ENCODE peak calls at places on chromosomes 12 and 14, in five cellular contexts. J, G, E, S and C are unnamed samples.

GRCh38 chr14:75049136-75049535 is 2.1 kb downstream of the MLH3 start:
- DNase-seq in J (no peak), G (no peak), E (no peak), S (no peak), C (no peak)

GRCh38 chr14:105285174-105285573 is 15.6 kb downstream of the BRF1 start:
- DNase-seq in J (no peak), G (no peak), E (no peak), S (no peak), C (no peak)

GRCh38 chr12:47312147-47312546 is 232.4 kb upstream of the AMIGO2 start:
- DNase-seq in J (no peak), G (no peak), E (no peak), S (no peak), C (no peak)

GRCh38 chr12:41962171-41962572 is 182.5 kb downstream of the GXYLT1 start:
- DNase-seq in J (peak), G (peak), E (no peak), S (no peak), C (no peak)

GRCh38 chr14:65604946-65605345 is 192.4 kb downstream of the FUT8 start:
- DNase-seq in J (no peak), G (no peak), E (no peak), S (no peak), C (peak)

GRCh38 chr14:30971586-30971985 is 53.9 kb upstream of the AP4S1 start:
- DNase-seq in J (no peak), G (no peak), E (no peak), S (no peak), C (no peak)

GRCh38 chr12:11876301-11876700 is 194.4 kb upstream of the BCL2L14 start:
- DNase-seq in J (no peak), G (no peak), E (no peak), S (no peak), C (no peak)

GRCh38 chr14:69303086-69303485 is 43.1 kb downstream of the GALNT16 start:
- DNase-seq in J (no peak), G (no peak), E (no peak), S (no peak), C (no peak)

GRCh38 chr12:94145231-94145979 is 3.0 kb upstream of the PLXNC1 start:
- DNase-seq in J (no peak), G (no peak), E (peak), S (no peak), C (peak)

GRCh38 chr12:105220150-105220928 is 15.6 kb downstream of the APPL2 start:
- DNase-seq in J (no peak), G (no peak), E (no peak), S (no peak), C (no peak)

DNA sequence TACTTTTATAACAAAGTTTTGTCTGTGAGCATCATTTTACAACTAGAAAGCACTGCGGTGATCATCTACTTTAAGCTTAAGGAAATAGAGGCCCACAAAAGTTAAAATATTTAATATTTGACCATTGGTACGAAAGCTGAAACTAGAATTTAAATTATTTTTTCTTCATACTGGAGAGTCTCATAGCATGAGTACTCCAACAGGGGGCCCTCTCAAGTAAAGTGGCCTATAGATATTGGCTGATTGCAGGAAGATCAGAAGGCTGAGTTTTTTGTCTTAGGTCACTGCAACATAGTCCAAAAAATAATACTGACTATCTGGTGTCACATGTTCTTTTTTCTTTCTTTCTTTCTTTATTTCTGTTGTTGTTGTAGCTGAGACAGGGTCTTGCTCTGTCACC is 75.3 kb upstream of the ZDHHC17 start:
- DNase-seq in J (no peak), G (no peak), E (no peak), S (peak), C (no peak)
- TF ChIP-seq CTCF in J (no peak), G (no peak), E (peak), S (no peak), C (peak)

GRCh38 chr14:99936056-99936455 is 129.2 kb upstream of the EVL start:
- DNase-seq in J (no peak), G (no peak), E (no peak), S (no peak), C (no peak)

GRCh38 chr14:99928963-99929362 is 135.8 kb downstream of the EML1 start:
- DNase-seq in J (no peak), G (no peak), E (no peak), S (no peak), C (no peak)

GRCh38 chr14:99930420-99931274 is 134.6 kb upstream of the EVL start:
- DNase-seq in J (no peak), G (no peak), E (no peak), S (peak), C (peak)

GRCh38 chr14:99929601-99930000 is 135.6 kb upstream of the EVL start:
- DNase-seq in J (no peak), G (no peak), E (no peak), S (no peak), C (no peak)

GRCh38 chr14:99931308-99931707 is 133.9 kb upstream of the EVL start:
- DNase-seq in J (no peak), G (no peak), E (no peak), S (no peak), C (no peak)
- H3K4me3 ChIP-seq in J (no peak), G (no peak), E (no peak), S (no peak), C (no peak)

DNA sequence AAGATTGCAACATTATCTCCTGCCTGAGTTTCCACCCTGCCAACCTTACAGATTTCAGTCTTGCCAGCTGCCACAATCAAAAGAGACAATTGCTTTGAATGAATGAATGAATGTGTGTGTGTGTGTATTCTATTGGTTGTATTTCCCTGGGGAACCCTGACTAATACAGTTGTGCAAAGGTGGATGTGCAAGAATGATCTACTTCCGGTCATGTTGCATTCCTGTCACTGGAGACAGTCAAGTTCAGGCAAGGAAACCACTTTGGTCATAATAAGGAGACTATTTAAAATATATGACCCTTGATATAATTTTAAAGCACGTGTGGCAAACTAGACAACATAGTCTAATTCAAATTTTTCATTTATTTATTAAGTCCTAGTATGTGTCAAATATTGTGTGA is 13.1 kb downstream of the RERG start:
- DNase-seq in J (no peak), G (no peak), E (no peak), S (no peak), C (peak)
- TF ChIP-seq CTCF in J (peak), G (no peak), E (no peak), S (no peak), C (peak)

DNA sequence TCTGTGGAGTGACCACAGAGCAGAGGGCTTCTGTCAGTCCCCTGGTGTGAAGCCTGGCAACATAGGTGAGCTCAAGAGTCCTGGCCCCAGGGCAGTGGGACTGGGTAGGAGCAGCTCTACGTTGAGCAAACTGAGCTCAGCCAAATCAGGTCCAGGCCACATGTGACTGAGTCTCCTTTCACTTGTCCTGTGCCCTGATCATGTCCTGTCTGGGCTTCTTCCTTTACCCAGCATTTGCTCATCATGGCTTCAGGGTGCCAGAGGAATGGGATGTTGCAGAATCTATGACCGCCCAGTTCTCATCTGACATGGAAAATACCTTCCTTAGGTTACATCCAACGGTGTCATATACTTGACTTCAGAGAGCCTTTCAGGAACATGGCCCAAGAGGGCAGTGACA is 66.4 kb upstream of the GPATCH2L start:
- DNase-seq in J (no peak), G (no peak), E (no peak), S (no peak), C (no peak)
- H3K4me3 ChIP-seq in J (no peak), G (no peak), E (no peak), S (no peak), C (no peak)

DNA sequence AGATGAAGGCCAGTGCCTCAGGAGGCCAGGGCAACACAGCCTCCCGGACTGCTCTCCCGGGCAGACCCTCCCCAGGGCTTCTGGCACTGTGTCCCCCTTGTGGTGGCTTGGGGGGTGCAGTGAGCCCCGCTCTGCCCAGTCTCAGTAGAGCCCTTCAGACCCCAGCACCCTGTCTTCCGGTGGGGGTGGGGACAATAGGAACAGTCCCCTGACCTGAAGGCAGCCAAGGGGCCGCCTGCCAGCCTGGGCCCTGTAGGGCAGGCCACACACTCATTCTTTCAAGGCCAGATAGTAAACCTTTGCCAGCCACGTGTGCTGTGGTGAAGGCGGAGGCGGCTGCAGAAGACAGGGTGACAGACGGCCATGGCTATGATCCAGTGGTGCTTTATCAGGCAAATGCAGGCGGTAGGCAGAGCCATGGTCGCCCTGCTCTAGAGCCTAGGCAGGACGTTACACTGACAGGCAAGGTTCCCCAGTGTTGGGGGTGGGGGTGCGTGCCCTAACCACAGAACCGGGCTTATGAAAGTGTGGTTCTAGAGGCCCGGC is 15.0 kb downstream of the ZFYVE21 start:
- DNase-seq in J (peak), G (no peak), E (no peak), S (no peak), C (no peak)
- TF ChIP-seq CTCF in J (peak), G (no peak), E (no peak), S (no peak), C (peak)

GRCh38 chr12:67271976-67272375 is 2.8 kb downstream of the CAND1 start:
- DNase-seq in J (no peak), G (no peak), E (no peak), S (no peak), C (no peak)
- H3K4me3 ChIP-seq in J (peak), G (no peak), E (peak), S (peak), C (peak)

DNA sequence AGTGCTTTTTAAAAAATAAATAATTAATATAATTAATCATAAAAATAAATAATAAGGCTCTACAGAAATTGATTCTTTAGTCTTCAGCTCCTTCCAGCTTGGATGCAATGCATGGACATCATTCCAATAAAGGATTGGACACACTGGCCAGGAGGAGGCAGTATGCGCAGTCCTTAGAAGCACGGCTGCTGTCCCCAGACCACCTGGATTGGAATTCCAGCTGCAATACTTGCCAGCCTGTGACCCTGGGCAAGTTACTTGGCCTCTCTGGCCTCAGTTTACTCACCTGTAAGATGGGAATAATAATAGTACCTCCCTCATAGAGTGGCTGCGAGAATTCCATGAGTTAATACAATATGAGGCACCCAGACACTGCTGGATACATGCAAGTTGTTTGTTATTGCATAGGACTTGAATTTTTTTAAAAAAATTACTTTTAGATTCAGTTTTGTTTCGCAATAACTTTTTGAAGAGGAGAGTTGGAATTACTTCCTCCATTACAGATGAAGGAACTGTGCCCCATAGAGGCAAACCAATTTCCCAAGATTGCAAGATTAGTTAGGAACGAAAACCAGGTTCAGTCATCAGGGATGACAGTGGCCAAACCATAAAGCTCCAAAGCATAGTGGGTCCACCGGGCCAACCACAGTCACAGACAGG is 12.2 kb downstream of the RPH3A start:
- DNase-seq in J (no peak), G (no peak), E (no peak), S (no peak), C (no peak)
- TF ChIP-seq CTCF in J (no peak), G (no peak), E (no peak), S (no peak), C (no peak)

GRCh38 chr12:95384785-95385184 is 89.2 kb upstream of the METAP2 start:
- DNase-seq in J (no peak), G (no peak), E (no peak), S (no peak), C (no peak)
- H3K4me3 ChIP-seq in J (peak), G (peak), E (peak), S (no peak), C (no peak)

GRCh38 chr14:27557445-27557844 is 959.6 kb upstream of the NOVA1 start:
- DNase-seq in J (no peak), G (no peak), E (no peak), S (no peak), C (no peak)

DNA sequence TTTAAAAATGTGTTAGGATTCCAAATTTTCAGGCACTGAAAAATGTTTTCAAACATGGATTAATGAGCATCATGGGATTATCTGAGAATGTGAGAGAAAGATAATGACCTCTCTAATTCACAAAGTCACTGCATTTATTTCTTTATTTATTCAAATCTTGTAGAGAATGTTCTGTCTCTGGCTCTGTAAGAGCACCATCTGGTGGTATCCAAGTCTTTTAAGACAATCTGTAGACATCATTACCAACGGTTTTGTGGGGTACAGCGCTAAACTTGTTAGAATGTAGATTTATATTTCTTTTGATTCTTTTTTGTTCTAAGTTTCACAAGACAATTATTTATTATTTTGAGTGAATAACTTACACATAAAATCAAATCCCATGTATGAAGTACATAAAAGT is 956.0 kb upstream of the NOVA1 start:
- DNase-seq in J (no peak), G (no peak), E (no peak), S (no peak), C (peak)
- TF ChIP-seq CTCF in J (no peak), G (peak), E (peak), S (no peak), C (peak)